ENCODE peak calls at places on chromosomes 5 and 9, in nine cellular contexts. One of them, this sample, is unnamed.

GRCh38 chr9:82920154-82920553 is 142.8 kb downstream of the RASEF start:
- DNase-seq in GM23338: no peak
- DNase-seq in kidney epithelial cell: no peak
- DNase-seq in fibroblast of lung: no peak
- DNase-seq in AG10803: no peak
- DNase-seq in mammary epithelial cell: no peak
- DNase-seq in suprapubic skin: no peak
- DNase-seq in brain microvascular endothelial cell: no peak
- DNase-seq in psoas muscle: no peak
- DNase-seq in this sample: no peak

GRCh38 chr9:87601175-87601574 is 103.5 kb downstream of the DAPK1 start:
- DNase-seq in brain microvascular endothelial cell: no peak
- DNase-seq in psoas muscle: peak
- DNase-seq in mammary epithelial cell: no peak
- DNase-seq in fibroblast of lung: no peak
- DNase-seq in GM23338: no peak
- DNase-seq in AG10803: no peak
- DNase-seq in suprapubic skin: no peak
- DNase-seq in kidney epithelial cell: no peak
- DNase-seq in this sample: no peak

GRCh38 chr9:37062331-37062730 is 28.3 kb upstream of the PAX5 start:
- DNase-seq in brain microvascular endothelial cell: no peak
- DNase-seq in mammary epithelial cell: no peak
- DNase-seq in kidney epithelial cell: no peak
- DNase-seq in GM23338: no peak
- DNase-seq in psoas muscle: no peak
- DNase-seq in suprapubic skin: no peak
- DNase-seq in fibroblast of lung: no peak
- DNase-seq in AG10803: no peak
- DNase-seq in this sample: no peak

GRCh38 chr5:137613554-137614265 is 114.6 kb upstream of the SPOCK1 start:
- DNase-seq in brain microvascular endothelial cell: no peak
- DNase-seq in GM23338: no peak
- DNase-seq in suprapubic skin: no peak
- DNase-seq in fibroblast of lung: peak
- DNase-seq in mammary epithelial cell: no peak
- DNase-seq in AG10803: peak
- DNase-seq in psoas muscle: no peak
- DNase-seq in kidney epithelial cell: no peak
- DNase-seq in this sample: no peak

GRCh38 chr9:7146582-7146981 is 388.8 kb downstream of the KDM4C start:
- DNase-seq in fibroblast of lung: no peak
- DNase-seq in AG10803: no peak
- DNase-seq in suprapubic skin: no peak
- DNase-seq in kidney epithelial cell: no peak
- DNase-seq in GM23338: peak
- DNase-seq in psoas muscle: no peak
- DNase-seq in brain microvascular endothelial cell: peak
- DNase-seq in mammary epithelial cell: peak
- DNase-seq in this sample: no peak

GRCh38 chr5:95822408-95823240 is at the start of gene GLRX:
- DNase-seq in fibroblast of lung: peak
- DNase-seq in AG10803: peak
- DNase-seq in kidney epithelial cell: peak
- DNase-seq in GM23338: peak
- DNase-seq in psoas muscle: peak
- DNase-seq in mammary epithelial cell: peak
- DNase-seq in suprapubic skin: peak
- DNase-seq in brain microvascular endothelial cell: peak
- DNase-seq in this sample: peak

GRCh38 chr9:115058684-115059315 is 59.2 kb downstream of the TNC start:
- DNase-seq in kidney epithelial cell: peak
- DNase-seq in AG10803: peak
- DNase-seq in GM23338: no peak
- DNase-seq in suprapubic skin: no peak
- DNase-seq in mammary epithelial cell: peak
- DNase-seq in psoas muscle: no peak
- DNase-seq in fibroblast of lung: peak
- DNase-seq in brain microvascular endothelial cell: peak
- DNase-seq in this sample: peak

GRCh38 chr9:101315129-101315459 is 69.7 kb downstream of the BAAT start:
- DNase-seq in AG10803: no peak
- DNase-seq in fibroblast of lung: no peak
- DNase-seq in kidney epithelial cell: no peak
- DNase-seq in psoas muscle: no peak
- DNase-seq in brain microvascular endothelial cell: no peak
- DNase-seq in mammary epithelial cell: no peak
- DNase-seq in suprapubic skin: no peak
- DNase-seq in GM23338: no peak
- DNase-seq in this sample: no peak

GRCh38 chr5:176887252-176887849 is 11.8 kb downstream of the HK3 start:
- DNase-seq in AG10803: no peak
- DNase-seq in GM23338: no peak
- DNase-seq in suprapubic skin: peak
- DNase-seq in kidney epithelial cell: no peak
- DNase-seq in fibroblast of lung: no peak
- DNase-seq in psoas muscle: no peak
- DNase-seq in brain microvascular endothelial cell: no peak
- DNase-seq in mammary epithelial cell: no peak
- DNase-seq in this sample: no peak

GRCh38 chr9:134344821-134345310 is 18.6 kb downstream of the RXRA start:
- DNase-seq in brain microvascular endothelial cell: no peak
- DNase-seq in psoas muscle: no peak
- DNase-seq in fibroblast of lung: no peak
- DNase-seq in mammary epithelial cell: no peak
- DNase-seq in AG10803: no peak
- DNase-seq in GM23338: no peak
- DNase-seq in suprapubic skin: no peak
- DNase-seq in kidney epithelial cell: no peak
- DNase-seq in this sample: no peak

GRCh38 chr9:94016744-94017143 is 61.6 kb upstream of the BARX1 start:
- DNase-seq in kidney epithelial cell: no peak
- DNase-seq in brain microvascular endothelial cell: no peak
- DNase-seq in fibroblast of lung: no peak
- DNase-seq in suprapubic skin: no peak
- DNase-seq in GM23338: no peak
- DNase-seq in AG10803: no peak
- DNase-seq in psoas muscle: no peak
- DNase-seq in mammary epithelial cell: no peak
- DNase-seq in this sample: no peak

GRCh38 chr5:5340206-5340729 is 82.2 kb upstream of the ICE1 start:
- DNase-seq in GM23338: peak
- DNase-seq in mammary epithelial cell: peak
- DNase-seq in kidney epithelial cell: peak
- DNase-seq in AG10803: peak
- DNase-seq in suprapubic skin: peak
- DNase-seq in brain microvascular endothelial cell: peak
- DNase-seq in psoas muscle: peak
- DNase-seq in fibroblast of lung: peak
- DNase-seq in this sample: peak

GRCh38 chr5:152389209-152389608 is 15.9 kb downstream of the NMUR2 start:
- DNase-seq in AG10803: no peak
- DNase-seq in brain microvascular endothelial cell: no peak
- DNase-seq in psoas muscle: no peak
- DNase-seq in kidney epithelial cell: no peak
- DNase-seq in fibroblast of lung: no peak
- DNase-seq in mammary epithelial cell: peak
- DNase-seq in suprapubic skin: no peak
- DNase-seq in GM23338: no peak
- DNase-seq in this sample: no peak

GRCh38 chr5:447501-447900 is 4.5 kb downstream of the EXOC3 start:
- DNase-seq in kidney epithelial cell: no peak
- DNase-seq in GM23338: no peak
- DNase-seq in brain microvascular endothelial cell: no peak
- DNase-seq in fibroblast of lung: no peak
- DNase-seq in psoas muscle: no peak
- DNase-seq in mammary epithelial cell: no peak
- DNase-seq in suprapubic skin: peak
- DNase-seq in AG10803: no peak
- DNase-seq in this sample: no peak

GRCh38 chr9:76646249-76646648 is 118.0 kb upstream of the PCA3 start:
- DNase-seq in kidney epithelial cell: no peak
- DNase-seq in brain microvascular endothelial cell: no peak
- DNase-seq in mammary epithelial cell: no peak
- DNase-seq in suprapubic skin: no peak
- DNase-seq in AG10803: no peak
- DNase-seq in GM23338: no peak
- DNase-seq in fibroblast of lung: peak
- DNase-seq in psoas muscle: no peak
- DNase-seq in this sample: no peak

GRCh38 chr5:7894439-7894838 is 25.5 kb downstream of the MTRR start:
- DNase-seq in AG10803: no peak
- DNase-seq in GM23338: no peak
- DNase-seq in kidney epithelial cell: no peak
- DNase-seq in psoas muscle: no peak
- DNase-seq in brain microvascular endothelial cell: no peak
- DNase-seq in fibroblast of lung: no peak
- DNase-seq in mammary epithelial cell: no peak
- DNase-seq in suprapubic skin: no peak
- DNase-seq in this sample: no peak

GRCh38 chr5:7894860-7895259 is 25.9 kb downstream of the MTRR start:
- DNase-seq in suprapubic skin: no peak
- DNase-seq in psoas muscle: no peak
- DNase-seq in GM23338: no peak
- DNase-seq in mammary epithelial cell: no peak
- DNase-seq in kidney epithelial cell: no peak
- DNase-seq in brain microvascular endothelial cell: no peak
- DNase-seq in AG10803: no peak
- DNase-seq in fibroblast of lung: no peak
- DNase-seq in this sample: no peak

GRCh38 chr5:7902201-7902600 is 33.3 kb downstream of the MTRR start:
- DNase-seq in GM23338: no peak
- DNase-seq in suprapubic skin: no peak
- DNase-seq in brain microvascular endothelial cell: no peak
- DNase-seq in kidney epithelial cell: no peak
- DNase-seq in mammary epithelial cell: no peak
- DNase-seq in fibroblast of lung: peak
- DNase-seq in psoas muscle: no peak
- DNase-seq in AG10803: peak
- DNase-seq in this sample: no peak

GRCh38 chr5:7897014-7897600 is 28.2 kb downstream of the MTRR start:
- DNase-seq in GM23338: peak
- DNase-seq in brain microvascular endothelial cell: peak
- DNase-seq in psoas muscle: no peak
- DNase-seq in suprapubic skin: no peak
- DNase-seq in kidney epithelial cell: no peak
- DNase-seq in mammary epithelial cell: peak
- DNase-seq in fibroblast of lung: peak
- DNase-seq in AG10803: peak
- DNase-seq in this sample: peak
- TF ChIP-seq CTCF in GM23338: peak
- TF ChIP-seq CTCF in brain microvascular endothelial cell: peak
- TF ChIP-seq CTCF in psoas muscle: no peak
- TF ChIP-seq CTCF in suprapubic skin: peak
- TF ChIP-seq CTCF in kidney epithelial cell: peak
- TF ChIP-seq CTCF in mammary epithelial cell: peak
- TF ChIP-seq CTCF in fibroblast of lung: peak
- TF ChIP-seq CTCF in AG10803: peak
- TF ChIP-seq CTCF in this sample: peak

GRCh38 chr9:79567671-79568098 is 4.1 kb upstream of the TLE4 start:
- DNase-seq in suprapubic skin: no peak
- DNase-seq in brain microvascular endothelial cell: no peak
- DNase-seq in kidney epithelial cell: no peak
- DNase-seq in psoas muscle: no peak
- DNase-seq in AG10803: no peak
- DNase-seq in mammary epithelial cell: no peak
- DNase-seq in GM23338: peak
- DNase-seq in fibroblast of lung: no peak
- DNase-seq in this sample: peak
- TF ChIP-seq CTCF in suprapubic skin: no peak
- TF ChIP-seq CTCF in brain microvascular endothelial cell: no peak
- TF ChIP-seq CTCF in kidney epithelial cell: peak
- TF ChIP-seq CTCF in psoas muscle: no peak
- TF ChIP-seq CTCF in AG10803: no peak
- TF ChIP-seq CTCF in mammary epithelial cell: peak
- TF ChIP-seq CTCF in GM23338: peak
- TF ChIP-seq CTCF in fibroblast of lung: no peak
- TF ChIP-seq CTCF in this sample: peak

GRCh38 chr9:123167474-123167873 is 100.9 kb downstream of the STRBP start:
- DNase-seq in psoas muscle: no peak
- DNase-seq in kidney epithelial cell: no peak
- DNase-seq in suprapubic skin: no peak
- DNase-seq in brain microvascular endothelial cell: no peak
- DNase-seq in mammary epithelial cell: no peak
- DNase-seq in GM23338: no peak
- DNase-seq in fibroblast of lung: no peak
- DNase-seq in AG10803: no peak
- DNase-seq in this sample: no peak

GRCh38 chr9:123164285-123164684 is 104.1 kb downstream of the STRBP start:
- DNase-seq in brain microvascular endothelial cell: no peak
- DNase-seq in kidney epithelial cell: no peak
- DNase-seq in AG10803: no peak
- DNase-seq in GM23338: no peak
- DNase-seq in fibroblast of lung: no peak
- DNase-seq in psoas muscle: no peak
- DNase-seq in suprapubic skin: no peak
- DNase-seq in mammary epithelial cell: no peak
- DNase-seq in this sample: no peak

GRCh38 chr9:123165813-123166212 is 102.6 kb downstream of the STRBP start:
- DNase-seq in suprapubic skin: no peak
- DNase-seq in mammary epithelial cell: no peak
- DNase-seq in fibroblast of lung: no peak
- DNase-seq in AG10803: no peak
- DNase-seq in brain microvascular endothelial cell: no peak
- DNase-seq in kidney epithelial cell: no peak
- DNase-seq in psoas muscle: no peak
- DNase-seq in GM23338: no peak
- DNase-seq in this sample: no peak

GRCh38 chr9:123169926-123170325 is 98.5 kb downstream of the STRBP start:
- DNase-seq in mammary epithelial cell: no peak
- DNase-seq in GM23338: no peak
- DNase-seq in suprapubic skin: no peak
- DNase-seq in kidney epithelial cell: no peak
- DNase-seq in fibroblast of lung: no peak
- DNase-seq in AG10803: no peak
- DNase-seq in psoas muscle: no peak
- DNase-seq in brain microvascular endothelial cell: no peak
- DNase-seq in this sample: no peak

GRCh38 chr9:123168526-123168925 is 99.9 kb downstream of the STRBP start:
- DNase-seq in suprapubic skin: no peak
- DNase-seq in psoas muscle: no peak
- DNase-seq in GM23338: peak
- DNase-seq in brain microvascular endothelial cell: no peak
- DNase-seq in fibroblast of lung: no peak
- DNase-seq in AG10803: no peak
- DNase-seq in mammary epithelial cell: no peak
- DNase-seq in kidney epithelial cell: no peak
- DNase-seq in this sample: no peak
- TF ChIP-seq CTCF in suprapubic skin: no peak
- TF ChIP-seq CTCF in psoas muscle: no peak
- TF ChIP-seq CTCF in GM23338: no peak
- TF ChIP-seq CTCF in brain microvascular endothelial cell: no peak
- TF ChIP-seq CTCF in fibroblast of lung: no peak
- TF ChIP-seq CTCF in AG10803: no peak
- TF ChIP-seq CTCF in mammary epithelial cell: no peak
- TF ChIP-seq CTCF in kidney epithelial cell: no peak
- TF ChIP-seq CTCF in this sample: no peak

DNA sequence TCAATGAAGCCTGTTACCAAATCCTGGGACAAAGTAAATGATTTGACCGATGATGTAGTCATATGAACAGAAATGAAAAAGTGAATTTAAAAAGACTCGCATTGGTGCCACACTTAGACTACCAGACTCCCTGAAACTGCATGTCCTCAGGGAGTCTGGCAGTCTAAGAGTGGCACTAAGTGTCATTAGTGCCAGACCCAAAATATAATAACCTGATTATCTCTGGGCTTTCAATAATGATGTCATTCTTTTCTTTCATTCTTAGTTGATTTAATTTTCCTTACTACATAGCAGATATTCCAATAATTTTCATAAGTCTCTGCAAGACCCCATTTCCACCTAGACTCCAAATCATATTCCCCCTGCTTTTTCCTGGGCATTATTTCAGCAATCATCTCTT is 59.0 kb downstream of the OR2K2 start:
- DNase-seq in suprapubic skin: no peak
- DNase-seq in fibroblast of lung: no peak
- DNase-seq in brain microvascular endothelial cell: no peak
- DNase-seq in psoas muscle: no peak
- DNase-seq in GM23338: no peak
- DNase-seq in mammary epithelial cell: no peak
- DNase-seq in AG10803: no peak
- DNase-seq in kidney epithelial cell: no peak
- DNase-seq in this sample: no peak
- TF ChIP-seq CTCF in suprapubic skin: no peak
- TF ChIP-seq CTCF in fibroblast of lung: no peak
- TF ChIP-seq CTCF in brain microvascular endothelial cell: no peak
- TF ChIP-seq CTCF in psoas muscle: no peak
- TF ChIP-seq CTCF in GM23338: no peak
- TF ChIP-seq CTCF in mammary epithelial cell: no peak
- TF ChIP-seq CTCF in AG10803: no peak
- TF ChIP-seq CTCF in kidney epithelial cell: no peak
- TF ChIP-seq CTCF in this sample: no peak